ENCODE peak calls at places on chromosomes 3 and 15, in four cellular contexts. X is astrocyte, H is A549, Q is uterus. G is an unnamed sample. For H3K4me1, the result is how much of the 10 kb centered on the place peaks cover.

GRCh38 chr15:73849641-73850040 is 23.7 kb upstream of the TBC1D21 start:
- DNase-seq in H (no peak), X (no peak), Q (no peak), G (no peak)

GRCh38 chr15:34132881-34133280 is 31.0 kb downstream of the PGBD4 start:
- DNase-seq in H (no peak), Q (no peak), X (peak), G (no peak)

GRCh38 chr3:154018100-154018696 is 103.0 kb upstream of the ARHGEF26 start:
- DNase-seq in Q (no peak), X (no peak), H (peak), G (no peak)

GRCh38 chr15:31367021-31367729 is 40.5 kb downstream of the KLF13 start:
- DNase-seq in H (no peak), Q (no peak), X (no peak), G (peak)

GRCh38 chr3:101244212-101244575 is 76.2 kb downstream of the IMPG2 start:
- DNase-seq in Q (no peak), H (no peak), X (no peak), G (no peak)

GRCh38 chr3:131972550-131972949 is 62.3 kb downstream of the CPNE4 start:
- DNase-seq in X (no peak), Q (no peak), H (no peak), G (no peak)

GRCh38 chr3:50124363-50125226 is 30.5 kb upstream of the SEMA3F start:
- DNase-seq in H (no peak), Q (no peak), X (no peak), G (peak)

GRCh38 chr3:111831840-111832239 is 27.2 kb upstream of the PHLDB2 start:
- DNase-seq in Q (no peak), X (peak), H (no peak), G (no peak)

GRCh38 chr3:171194965-171195364 is 168.4 kb upstream of the SLC2A2 start:
- DNase-seq in X (no peak), Q (no peak), H (no peak), G (no peak)

GRCh38 chr15:25345943-25346342 is 92.9 kb downstream of the UBE3A start:
- DNase-seq in H (no peak), Q (no peak), X (peak), G (peak)

GRCh38 chr3:31634485-31634884 is 101.8 kb downstream of the STT3B start:
- DNase-seq in X (peak), Q (no peak), H (no peak), G (no peak)

GRCh38 chr3:24829011-24829581 is 334.4 kb upstream of the THRB start:
- DNase-seq in X (no peak), Q (no peak), H (peak), G (no peak)

GRCh38 chr3:105746226-105746996 is 122.4 kb downstream of the CBLB start:
- DNase-seq in Q (no peak), X (peak), H (peak), G (no peak)

GRCh38 chr3:129892857-129893615 is 475 bp downstream of the TMCC1 start:
- DNase-seq in Q (peak), H (no peak), X (peak), G (no peak)

GRCh38 chr15:35141743-35142356 is 56.8 kb upstream of the NANOGP8 start:
- DNase-seq in H (peak), X (peak), Q (peak), G (no peak)

GRCh38 chr15:40047413-40048154 is 8.6 kb upstream of the SRP14 start:
- DNase-seq in Q (peak), X (peak), H (peak), G (peak)

GRCh38 chr15:62125763-62126162 is 39.3 kb downstream of the C2CD4B start:
- DNase-seq in X (no peak), Q (no peak), H (peak), G (no peak)

GRCh38 chr3:118618247-118619040 is 416.2 kb downstream of the IGSF11 start:
- DNase-seq in H (no peak), Q (no peak), X (no peak), G (no peak)

DNA sequence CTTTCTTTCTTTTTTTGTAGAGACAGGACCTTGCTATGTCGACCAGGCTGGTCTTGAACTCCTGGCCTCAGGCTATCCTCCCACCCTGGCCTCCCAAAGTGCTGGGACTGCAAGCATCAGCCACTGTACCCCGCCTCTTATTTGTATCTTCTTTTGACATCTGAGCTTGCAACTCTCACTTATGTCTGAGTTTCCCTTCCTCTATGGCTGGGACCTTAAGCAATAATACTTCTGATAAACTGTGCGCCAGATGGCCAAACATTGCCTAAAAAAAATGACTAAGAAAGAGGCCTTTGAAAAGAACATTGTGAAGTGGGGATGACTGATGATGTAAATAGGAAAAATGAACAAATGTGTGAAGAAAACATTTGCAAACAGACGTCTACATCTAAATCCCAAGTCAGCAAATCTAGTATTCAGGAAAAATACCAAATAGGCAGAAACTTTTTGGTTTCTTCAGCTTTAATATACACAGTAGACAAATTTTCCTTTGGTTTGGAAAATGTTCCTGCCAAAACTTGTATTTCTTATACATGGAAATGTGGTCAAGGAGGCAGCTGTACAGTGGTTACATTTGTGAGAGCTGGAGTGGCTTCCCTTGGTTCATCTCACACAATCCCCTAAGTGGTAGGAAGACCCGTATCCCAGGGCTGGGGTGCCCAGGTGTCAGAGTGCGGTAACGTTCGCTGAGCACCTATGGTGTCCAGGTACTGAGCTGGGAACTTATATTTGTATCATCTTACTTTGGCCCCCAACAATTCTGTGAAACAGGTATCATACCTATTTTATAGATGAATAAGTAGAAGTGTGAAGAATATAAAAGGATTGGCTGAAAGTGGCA is 11.6 kb upstream of the TFRC start:
- DNase-seq in Q (no peak), X (no peak), H (no peak), G (no peak)
- H3K4me1 ChIP-seq in Q (under half), X (under half), H (under half), G (under half)

DNA sequence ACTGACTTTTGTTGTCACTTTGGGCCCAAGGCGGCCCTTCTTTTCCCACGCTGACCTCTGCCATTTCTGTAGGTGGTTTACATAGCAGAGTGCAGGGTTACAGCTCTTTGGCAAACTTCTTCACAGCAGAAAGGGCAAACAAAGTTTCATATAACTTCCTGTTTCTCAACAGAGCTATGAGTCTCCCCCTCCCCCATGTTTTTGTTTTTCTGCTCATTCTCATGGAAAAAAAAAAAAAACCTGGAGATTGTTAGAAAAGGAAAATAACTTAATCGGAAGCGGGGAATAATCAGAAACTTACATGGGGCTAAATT is 342.0 kb upstream of the NR2F2 start:
- DNase-seq in X (no peak), H (peak), Q (peak), G (peak)
- H3K27ac ChIP-seq in X (no peak), H (no peak), Q (peak), G (peak)

GRCh38 chr15:80836991-80837390 is 57.8 kb downstream of the CEMIP start:
- DNase-seq in Q (no peak), X (no peak), H (no peak), G (no peak)
- H3K4me1 ChIP-seq in Q (under half), X (under half), H (under half), G (under half)

GRCh38 chr3:45055411-45056143 is 29.5 kb downstream of the CLEC3B start:
- DNase-seq in X (peak), Q (no peak), H (peak), G (no peak)
- H3K27ac ChIP-seq in X (peak), Q (peak), H (peak), G (no peak)

GRCh38 chr3:128232421-128233180 is 79.3 kb downstream of the EEFSEC start:
- DNase-seq in X (no peak), H (no peak), Q (no peak), G (no peak)
- H3K4me1 ChIP-seq in X (under half), H (under half), Q (under half), G (under half)

DNA sequence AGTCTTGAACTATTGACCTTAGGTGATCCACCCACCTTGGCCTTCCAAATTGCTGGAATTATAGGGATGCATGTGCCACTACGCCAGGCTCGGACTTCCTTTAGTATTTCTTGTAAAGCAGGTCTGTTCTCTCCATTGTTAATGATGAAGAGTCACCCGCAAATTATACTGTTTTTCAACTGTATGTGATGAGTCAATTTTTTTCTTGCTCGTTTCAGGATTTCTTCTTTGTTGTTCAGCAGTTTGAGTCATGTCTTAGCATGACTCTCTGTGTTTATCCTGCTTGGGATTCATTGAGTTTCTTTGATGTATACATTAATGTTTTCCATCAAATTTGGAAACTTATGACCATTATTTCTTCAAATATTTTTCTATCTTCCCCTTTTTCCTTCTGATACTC is 28.9 kb downstream of the GRAMD1C start:
- DNase-seq in H (no peak), X (peak), Q (no peak), G (no peak)
- H3K27ac ChIP-seq in H (no peak), X (peak), Q (no peak), G (no peak)

GRCh38 chr3:66433522-66433782 is 67.4 kb downstream of the LRIG1 start:
- DNase-seq in H (no peak), Q (no peak), X (no peak), G (no peak)
- H3K4me1 ChIP-seq in H (under half), Q (under half), X (under half), G (half or more)